ENCODE peak calls at places on chromosome 5, in six cellular contexts. Y is NCI-H2081 treated with DMSO at 0.1 percent for 48 hours; Z is CD8-positive, alpha-beta T cell; L is CD4-positive, alpha-beta T cell; W is IMR-90; N is NCI-H748 treated with DMSO at 0.1 percent for 48 hours. H is an unnamed sample.

GRCh38 chr5:18270635-18271338 is 636.5 kb downstream of the TAF11L14 start:
- DNase-seq in Y (no peak), Z (no peak), L (no peak), W (no peak), N (no peak), H (no peak)

GRCh38 chr5:90843443-90843842 is 284.8 kb downstream of the ADGRV1 start:
- DNase-seq in Y (no peak), Z (no peak), L (no peak), W (no peak), N (no peak), H (no peak)

GRCh38 chr5:151661096-151661495 is 25.6 kb downstream of the SPARC start:
- DNase-seq in Y (no peak), Z (no peak), L (no peak), W (no peak), N (no peak), H (no peak)

GRCh38 chr5:74206571-74207550 is 433.7 kb downstream of the ENC1 start:
- DNase-seq in Y (peak), Z (no peak), L (no peak), W (peak), N (peak), H (peak)

GRCh38 chr5:33037101-33037500 is 326.0 kb downstream of the NPR3 start:
- DNase-seq in Y (no peak), Z (no peak), L (no peak), W (no peak), N (no peak), H (no peak)

GRCh38 chr5:106766913-106767312 is 903.8 kb downstream of the EFNA5 start:
- DNase-seq in Y (no peak), Z (no peak), L (no peak), W (no peak), N (no peak), H (no peak)

GRCh38 chr5:30959238-30959637 is 234.2 kb upstream of the CDH6 start:
- DNase-seq in Y (no peak), Z (no peak), L (no peak), W (peak), N (no peak), H (no peak)

GRCh38 chr5:74415695-74416102 is 224.8 kb downstream of the ENC1 start:
- DNase-seq in Y (no peak), Z (no peak), L (no peak), W (no peak), N (no peak), H (no peak)

GRCh38 chr5:61525573-61526142 is 193.6 kb downstream of the ZSWIM6 start:
- DNase-seq in Y (no peak), Z (no peak), L (no peak), W (peak), N (peak), H (peak)

H was measured in astrocyte of the spinal cord.